ENCODE peak calls at places on chromosomes 4 and X, in six cellular contexts. O is K562; K is BE2C; Y is CD8-positive, alpha-beta memory T cell; J is pancreas; X is A549. U is an unnamed sample.

GRCh38 chr4:180059216-180059881 is 2183.9 kb upstream of the TENM3 start:
- DNase-seq in K (peak; percentile 60), Y (no peak), O (no peak), J (no peak), X (peak; percentile 0), U (no peak)

GRCh38 chr4:121370729-121371325 is 10.0 kb downstream of the QRFPR start:
- DNase-seq in K (peak; percentile 47), O (peak; percentile 19), Y (no peak), X (no peak), J (no peak), U (no peak)

GRCh38 chrX:49995021-49995731 is 72.8 kb downstream of the CLCN5 start:
- DNase-seq in J (no peak), X (peak; percentile 7), K (no peak), O (no peak), Y (no peak), U (no peak)

GRCh38 chr4:189090174-189090814 is 850.4 kb upstream of the FRG1 start:
- DNase-seq in X (peak; percentile 13), O (no peak), K (peak; percentile 24), Y (no peak), J (no peak), U (no peak)

GRCh38 chr4:41725254-41725653 is 23.3 kb downstream of the PHOX2B start:
- DNase-seq in J (no peak), O (no peak), K (peak; percentile 32), Y (no peak), X (no peak), U (no peak)

GRCh38 chrX:118156254-118156952 is 39.8 kb upstream of the KLHL13 start:
- DNase-seq in X (no peak), K (no peak), J (no peak), O (no peak), Y (no peak), U (no peak)

GRCh38 chr4:140800686-140801085 is 44.5 kb upstream of the TBC1D9 start:
- DNase-seq in J (no peak), Y (no peak), X (no peak), O (no peak), K (no peak), U (no peak)

GRCh38 chrX:41150043-41150442 is 64.8 kb downstream of the USP9X start:
- DNase-seq in O (no peak), K (no peak), Y (no peak), X (no peak), J (no peak), U (no peak)

GRCh38 chrX:11929476-11929875 is 171.4 kb downstream of the MSL3 start:
- DNase-seq in X (no peak), J (no peak), Y (no peak), K (no peak), O (no peak), U (no peak)

GRCh38 chrX:13419918-13420317 is 100.1 kb upstream of the ATXN3L start:
- DNase-seq in X (no peak), J (no peak), O (no peak), K (no peak), Y (no peak), U (no peak)

GRCh38 chr4:53967971-53968370 is 96.4 kb downstream of the CHIC2 start:
- DNase-seq in O (no peak), Y (no peak), J (no peak), K (no peak), X (no peak), U (no peak)

GRCh38 chrX:136646602-136647239 is 1.2 kb upstream of the CD40LG start:
- DNase-seq in X (no peak), K (no peak), Y (no peak), O (no peak), J (no peak), U (no peak)

GRCh38 chr4:7806080-7806630 is 133.5 kb downstream of the AFAP1 start:
- DNase-seq in K (no peak), O (no peak), X (peak; percentile 61), Y (no peak), J (peak; percentile 52), U (peak; percentile 86)

GRCh38 chr4:74109894-74110605 is 11.1 kb upstream of the CXCL2 start:
- DNase-seq in J (no peak), X (peak; percentile 33), K (no peak), Y (no peak), O (no peak), U (no peak)

GRCh38 chrX:147468600-147468999 is 443.1 kb upstream of the FMR1 start:
- DNase-seq in J (no peak), Y (no peak), O (no peak), K (no peak), X (no peak), U (no peak)

GRCh38 chrX:54551801-54552200 is 21.8 kb downstream of the GNL3L start:
- DNase-seq in O (no peak), X (no peak), J (no peak), Y (no peak), K (no peak), U (no peak)

GRCh38 chrX:65586491-65586890 is 51.9 kb upstream of the LAS1L start:
- DNase-seq in X (no peak), Y (no peak), J (no peak), K (no peak), O (no peak), U (no peak)

GRCh38 chr4:93444860-93445259 is 383.7 kb upstream of the ATOH1 start:
- DNase-seq in O (no peak), J (no peak), Y (no peak), K (no peak), X (no peak), U (no peak)

GRCh38 chr4:148259841-148260240 is 182.4 kb downstream of the NR3C2 start:
- DNase-seq in J (no peak), Y (no peak), K (no peak), X (no peak), O (no peak), U (no peak)

GRCh38 chrX:39953879-39954278 is 143.9 kb downstream of the BCOR start:
- DNase-seq in J (peak; percentile 87), X (peak; percentile 69), Y (no peak), O (peak; percentile 24), K (no peak), U (no peak)

GRCh38 chr4:153205757-153206156 is 1.5 kb downstream of the TRIM2 start:
- DNase-seq in K (no peak), X (no peak), Y (no peak), O (no peak), J (peak; percentile 43), U (no peak)
- H3K4me3 ChIP-seq in K (no peak overlapping the region), X (no peak overlapping the region), Y (peak overlapping the region; percentile 55), O (no peak overlapping the region), J (no peak overlapping the region), U (no peak overlapping the region)

DNA sequence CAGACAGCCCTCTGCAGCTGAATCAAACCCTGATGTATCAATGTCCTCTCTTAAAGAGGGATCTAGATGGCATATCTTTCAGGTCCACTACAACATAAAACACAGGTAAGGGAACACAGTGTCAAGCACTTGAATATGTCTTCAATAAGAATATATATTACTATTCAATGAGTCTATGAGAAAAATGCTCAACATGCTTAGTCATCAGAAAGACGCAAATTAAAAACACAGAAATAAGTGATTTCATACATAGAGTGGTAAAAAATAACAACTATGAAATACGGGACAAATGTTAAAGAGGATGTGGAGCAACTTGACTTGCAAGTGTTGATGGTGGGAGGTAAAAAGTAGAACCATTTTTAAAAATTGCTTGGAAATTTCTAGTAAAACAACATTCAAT is 544.6 kb upstream of the HS3ST1 start:
- DNase-seq in O (no peak), Y (no peak), X (no peak), J (no peak), K (no peak), U (no peak)
- H3K4me3 ChIP-seq in O (no peak overlapping the region), Y (no peak overlapping the region), X (no peak overlapping the region), J (no peak overlapping the region), K (no peak overlapping the region), U (no peak overlapping the region)

GRCh38 chr4:88018471-88018870 is 11.0 kb downstream of the PKD2 start:
- DNase-seq in O (no peak), J (no peak), X (no peak), Y (no peak), K (no peak), U (peak; percentile 61)
- H3K4me3 ChIP-seq in O (no peak overlapping the region), J (no peak overlapping the region), X (no peak overlapping the region), Y (no peak overlapping the region), K (no peak overlapping the region), U (no peak overlapping the region)

DNA sequence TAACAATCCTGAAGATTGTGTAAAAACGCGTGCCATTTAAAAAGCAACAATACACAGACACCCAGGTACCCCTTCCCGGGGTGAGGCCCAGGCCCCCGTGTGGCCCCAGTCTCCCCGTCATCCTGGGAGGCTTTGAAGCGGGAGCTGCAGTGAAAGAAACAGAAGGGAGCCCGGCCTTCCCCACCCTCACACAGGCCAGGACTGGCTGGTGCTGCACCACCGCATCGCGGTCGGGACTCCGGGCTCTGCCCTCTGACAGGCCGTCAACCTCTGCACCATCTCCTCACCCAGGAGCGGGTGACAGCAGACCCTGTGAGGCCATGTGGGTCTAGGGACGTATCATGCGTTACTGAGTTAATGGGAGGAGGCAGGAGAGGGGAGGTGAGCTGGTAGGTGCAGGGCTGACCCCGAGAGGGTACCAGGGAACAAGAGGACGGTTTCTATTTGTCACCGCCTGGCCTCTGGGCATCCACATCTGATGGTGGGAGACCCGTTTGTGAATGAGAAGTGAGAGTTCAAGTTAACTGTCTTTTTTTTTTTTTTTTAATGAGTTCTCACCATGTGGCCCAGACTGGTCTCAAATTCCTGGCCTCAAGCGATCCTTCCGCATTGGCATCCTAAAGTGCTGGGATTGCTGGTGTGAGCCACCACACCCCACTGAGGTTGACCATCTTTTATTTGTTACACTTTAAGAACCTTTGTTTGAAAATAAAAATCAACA is 27.3 kb downstream of the PIGG start:
- DNase-seq in X (no peak), Y (no peak), O (no peak), J (no peak), K (no peak), U (no peak)
- H3K4me3 ChIP-seq in X (no peak overlapping the region), Y (no peak overlapping the region), O (no peak overlapping the region), J (no peak overlapping the region), K (no peak overlapping the region), U (no peak overlapping the region)

U was measured in uterus.